ENCODE peak calls at places on chromosomes 7 and 10, in nine cellular contexts. G is activated CD4-positive, alpha-beta T cell treated with anti-CD3 and anti-CD28 coated beads, Interleukin-2, amount 10 ng/mL, durations not matched to agents 7 days and 5 days; P is skeletal muscle cell; Q is NCI-H1694; I is body of pancreas; V is CD4-positive, CD25-positive, alpha-beta regulatory T cell; O is T-cell; B is hypothalamus; N is NT2/D1. C is an unnamed sample.

GRCh38 chr10:119357389-119358139 is 150.2 kb downstream of the GRK5 start:
- DNase-seq in V (no peak), G (no peak), Q (no peak), I (no peak), N (no peak), B (no peak), P (no peak), O (no peak), C (no peak)

GRCh38 chr7:128215739-128216138 is 25.3 kb upstream of the LEP start:
- DNase-seq in Q (no peak), B (no peak), N (no peak), G (no peak), P (no peak), V (no peak), I (no peak), O (no peak), C (no peak)

GRCh38 chr7:103446046-103446520 is at the start of gene SLC26A5:
- DNase-seq in O (no peak), Q (no peak), I (peak; percentile 53), V (peak; percentile 8), P (no peak), B (no peak), G (peak; percentile 11), N (no peak), C (no peak)

GRCh38 chr7:149817301-149817771 is 20.8 kb upstream of the ZNF862 start:
- DNase-seq in G (no peak), B (no peak), Q (no peak), P (no peak), V (no peak), N (no peak), O (no peak), I (no peak), C (no peak)

GRCh38 chr7:30699706-30700495 is 17.6 kb upstream of the CRHR2 start:
- DNase-seq in I (no peak), V (no peak), P (no peak), Q (no peak), N (no peak), B (no peak), O (no peak), G (no peak), C (no peak)

GRCh38 chr10:126783806-126784205 is 113.3 kb upstream of the C10orf90 start:
- DNase-seq in Q (no peak), O (no peak), G (no peak), N (no peak), I (no peak), P (no peak), V (no peak), B (no peak), C (no peak)

GRCh38 chr10:8045728-8046494 is 8.6 kb upstream of the GATA3 start:
- DNase-seq in Q (no peak), P (no peak), V (no peak), I (no peak), N (no peak), O (no peak), G (no peak), B (no peak), C (no peak)

GRCh38 chr10:107264742-107265141 is 100.2 kb upstream of the SORCS1 start:
- DNase-seq in V (no peak), P (no peak), G (no peak), O (no peak), B (no peak), N (peak; percentile 28), Q (no peak), I (no peak), C (peak; percentile 4)

GRCh38 chr7:112937651-112938390 is 147.6 kb upstream of the TMEM168 start:
- DNase-seq in N (no peak), I (no peak), G (no peak), P (no peak), B (no peak), Q (no peak), V (no peak), O (no peak), C (no peak)

GRCh38 chr7:114082567-114082933 is 163.7 kb upstream of the PPP1R3A start:
- DNase-seq in N (no peak), Q (no peak), G (no peak), V (no peak), P (no peak), B (no peak), O (no peak), I (no peak), C (no peak)

GRCh38 chr10:44979281-44980181 is 922 bp upstream of the DEPP1 start:
- DNase-seq in V (no peak), Q (no peak), G (no peak), B (no peak), O (no peak), N (no peak), P (no peak), I (peak; percentile 19), C (no peak)

GRCh38 chr7:27678617-27679260 is 16.1 kb upstream of the HIBADH start:
- DNase-seq in P (no peak), N (no peak), O (no peak), I (no peak), Q (no peak), V (no peak), B (no peak), G (no peak), C (peak; percentile 66)

GRCh38 chr7:130273081-130273699 is 6.5 kb downstream of the CPA2 start:
- DNase-seq in I (peak; percentile 67), P (peak; percentile 56), O (no peak), V (no peak), B (peak; percentile 35), Q (peak; percentile 95), G (no peak), N (peak; percentile 94), C (no peak)

GRCh38 chr10:81576336-81576735 is 298.7 kb upstream of the NRG3 start:
- DNase-seq in P (no peak), V (no peak), Q (no peak), N (no peak), G (no peak), B (no peak), I (no peak), O (no peak), C (no peak)

GRCh38 chr7:150382123-150382843 is 3.2 kb downstream of the ZNF775 start:
- DNase-seq in G (no peak), O (no peak), Q (no peak), P (no peak), N (no peak), V (no peak), B (no peak), I (no peak), C (no peak)

GRCh38 chr10:72847681-72848080 is 45.9 kb upstream of the OIT3 start:
- DNase-seq in P (no peak), N (no peak), B (no peak), I (no peak), Q (no peak), V (no peak), O (no peak), G (no peak), C (peak; percentile 40)

GRCh38 chr10:117165557-117166419 is 27.7 kb upstream of the VAX1 start:
- DNase-seq in P (no peak), B (peak; percentile 51), V (no peak), N (peak; percentile 59), O (no peak), Q (peak; percentile 5), I (peak; percentile 56), G (no peak), C (no peak)

GRCh38 chr10:22894714-22895113 is 33.1 kb upstream of the ARMC3 start:
- DNase-seq in I (no peak), P (no peak), Q (no peak), O (no peak), N (no peak), B (no peak), G (no peak), V (no peak), C (no peak)

GRCh38 chr7:24200407-24200806 is 83.6 kb upstream of the NPY start:
- DNase-seq in O (no peak), B (no peak), N (no peak), V (no peak), P (no peak), I (no peak), G (no peak), Q (no peak), C (no peak)

GRCh38 chr7:120444650-120445049 is 171.7 kb downstream of the KCND2 start:
- DNase-seq in P (no peak), O (no peak), V (no peak), N (no peak), G (no peak), Q (no peak), B (no peak), I (no peak), C (no peak)

GRCh38 chr7:1049006-1049741 is 4.8 kb downstream of the GPR146 start:
- DNase-seq in Q (no peak), V (peak; percentile 51), O (no peak), G (peak; percentile 21), P (no peak), I (no peak), N (no peak), B (no peak), C (no peak)

GRCh38 chr7:6403907-6404306 is 43.8 kb downstream of the DAGLB start:
- DNase-seq in O (no peak), V (no peak), B (no peak), Q (no peak), I (no peak), N (no peak), P (no peak), G (no peak), C (no peak)

GRCh38 chr10:49037187-49037586 is 78.1 kb downstream of the VSTM4 start:
- DNase-seq in O (no peak), B (no peak), I (no peak), P (no peak), Q (no peak), G (no peak), V (no peak), N (no peak), C (peak; percentile 64)

GRCh38 chr10:95264227-95265051 is 26.4 kb downstream of the PDLIM1 start:
- DNase-seq in O (no peak), Q (no peak), P (no peak), B (no peak), V (no peak), G (no peak), I (no peak), N (no peak), C (peak; percentile 19)

GRCh38 chr7:87599336-87599735 is 1.3 kb downstream of the ABCB1 start:
- DNase-seq in G (peak; percentile 46), B (no peak), P (no peak), V (peak; percentile 16), I (peak; percentile 25), N (no peak), O (peak; percentile 27), Q (no peak), C (no peak)

GRCh38 chr10:111146025-111146640 is 69.3 kb downstream of the ADRA2A start:
- DNase-seq in B (no peak), N (no peak), Q (no peak), G (no peak), V (peak; percentile 3), P (no peak), O (no peak), I (no peak), C (no peak)

GRCh38 chr10:96360331-96360730 is 1.5 kb upstream of the OPALIN start:
- DNase-seq in B (no peak), Q (no peak), V (no peak), I (no peak), N (no peak), O (no peak), P (no peak), G (no peak), C (no peak)

GRCh38 chr7:30923009-30923773 is 11.5 kb downstream of the AQP1 start:
- DNase-seq in B (no peak), I (peak; percentile 1), O (no peak), G (no peak), V (no peak), Q (no peak), N (no peak), P (no peak), C (no peak)

GRCh38 chr7:50264908-50265307 is 39.6 kb upstream of the IKZF1 start:
- DNase-seq in P (no peak), G (peak; percentile 52), V (peak; percentile 65), N (no peak), Q (no peak), I (no peak), O (no peak), B (no peak), C (no peak)

GRCh38 chr10:122856902-122857301 is 11.2 kb upstream of the CUZD1 start:
- DNase-seq in B (no peak), N (no peak), G (no peak), O (no peak), P (no peak), I (no peak), V (no peak), Q (no peak), C (no peak)

C was measured in A172.